ENCODE peak calls at places on chromosomes 1 and 21, in seven cellular contexts. L is pancreas, S is HCT116, Z is AG09309, W is left ventricle myocardium inferior, G is lower lobe of right lung, D is OCI-LY7. P is an unnamed sample.

GRCh38 chr1:232335261-232335660 is 294.7 kb downstream of the SIPA1L2 start:
- DNase-seq in D (no peak), Z (no peak), W (no peak), L (no peak), S (no peak), G (no peak), P (no peak)

GRCh38 chr1:63612564-63612963 is 19.4 kb downstream of the PGM1 start:
- DNase-seq in Z (no peak), G (no peak), S (no peak), L (no peak), W (no peak), D (no peak), P (no peak)

GRCh38 chr1:12495725-12496124 is 122.3 kb downstream of the DHRS3 start:
- DNase-seq in S (no peak), G (no peak), W (no peak), L (no peak), Z (no peak), D (no peak), P (no peak)

GRCh38 chr1:166695115-166695514 is 144.2 kb upstream of the POGK start:
- DNase-seq in Z (no peak), D (no peak), G (no peak), L (no peak), W (no peak), S (no peak), P (no peak)

GRCh38 chr1:201260648-201261311 is 22.5 kb upstream of the PKP1 start:
- DNase-seq in G (no peak), Z (no peak), D (no peak), L (peak; percentile 30), S (no peak), W (no peak), P (no peak)

GRCh38 chr1:26372039-26372438 is 511 bp downstream of the ZNF683 start:
- DNase-seq in D (no peak), Z (no peak), G (no peak), S (no peak), W (no peak), L (no peak), P (no peak)

GRCh38 chr1:2224621-2225020 is 3.5 kb upstream of the SKI start:
- DNase-seq in G (peak; percentile 48), D (no peak), Z (no peak), S (no peak), L (no peak), W (no peak), P (no peak)

GRCh38 chr1:193819376-193819775 is 633.0 kb upstream of the B3GALT2 start:
- DNase-seq in S (no peak), G (no peak), D (no peak), Z (no peak), W (no peak), L (no peak), P (no peak)

GRCh38 chr1:42639116-42639515 is 19.1 kb upstream of the PPIH start:
- DNase-seq in S (no peak), W (no peak), L (no peak), D (no peak), Z (no peak), G (no peak), P (no peak)

GRCh38 chr21:44304846-44305245 is 5.0 kb downstream of the PFKL start:
- DNase-seq in D (peak; percentile 72), Z (no peak), G (no peak), W (no peak), S (no peak), L (no peak), P (no peak)

GRCh38 chr21:46055863-46056281 is 42.0 kb upstream of the COL6A2 start:
- DNase-seq in G (peak; percentile 39), D (no peak), W (no peak), L (no peak), Z (no peak), S (no peak), P (no peak)

GRCh38 chr1:7648761-7649384 is 122.2 kb upstream of the VAMP3 start:
- DNase-seq in L (no peak), G (peak; percentile 87), S (no peak), D (no peak), W (peak; percentile 50), Z (no peak), P (no peak)

GRCh38 chr1:226187380-226187779 is 839 bp upstream of the ACBD3 start:
- DNase-seq in L (no peak), W (no peak), D (no peak), S (no peak), G (no peak), Z (no peak), P (no peak)

GRCh38 chr21:26966978-26967913 is at the start of gene ADAMTS5:
- DNase-seq in D (no peak), Z (peak; percentile 43), L (peak; percentile 59), W (peak; percentile 51), S (no peak), G (peak; percentile 47), P (no peak)

GRCh38 chr1:39427912-39428311 is 63.5 kb upstream of the BMP8A start:
- DNase-seq in W (no peak), L (no peak), S (no peak), Z (no peak), D (no peak), G (no peak), P (no peak)

GRCh38 chr1:55050283-55050682 is 10.9 kb downstream of the PCSK9 start:
- DNase-seq in Z (peak; percentile 35), D (no peak), W (no peak), S (no peak), L (no peak), G (no peak), P (no peak)

GRCh38 chr21:38297871-38298270 is 41.1 kb downstream of the KCNJ15 start:
- DNase-seq in Z (no peak), D (no peak), G (no peak), W (no peak), S (no peak), L (no peak), P (no peak)

GRCh38 chr1:46535063-46535462 is 16.4 kb downstream of the KNCN start:
- DNase-seq in L (no peak), S (peak; percentile 48), D (peak; percentile 32), W (no peak), Z (no peak), G (no peak), P (no peak)

GRCh38 chr21:20662523-20662922 is 335.7 kb upstream of the NCAM2 start:
- DNase-seq in D (no peak), L (no peak), S (no peak), G (no peak), Z (no peak), W (no peak), P (no peak)

GRCh38 chr1:63523738-63524137 is 413 bp downstream of the EFCAB7 start:
- DNase-seq in S (no peak), Z (no peak), G (no peak), L (no peak), W (no peak), D (peak; percentile 21), P (no peak)

GRCh38 chr1:226444901-226445300 is 37.0 kb upstream of the PARP1 start:
- DNase-seq in L (no peak), D (peak; percentile 97), G (no peak), W (no peak), S (no peak), Z (no peak), P (no peak)

GRCh38 chr1:29513357-29513756 is 277.0 kb downstream of the PTPRU start:
- DNase-seq in W (peak; percentile 22), Z (peak; percentile 40), G (no peak), S (peak; percentile 84), D (peak; percentile 45), L (no peak), P (peak; percentile 63)

GRCh38 chr1:246210751-246211150 is 296.3 kb downstream of the SMYD3 start:
- DNase-seq in L (no peak), D (no peak), S (no peak), W (no peak), G (no peak), Z (no peak), P (no peak)

GRCh38 chr1:26471498-26472329 is 526 bp upstream of the HMGN2 start:
- DNase-seq in D (no peak), G (peak; percentile 90), S (peak; percentile 31), L (peak; percentile 80), W (peak; percentile 65), Z (no peak), P (no peak)

GRCh38 chr21:38448619-38449186 is 49.6 kb downstream of the ERG start:
- DNase-seq in D (no peak), W (no peak), S (no peak), L (no peak), G (no peak), Z (no peak), P (no peak)

GRCh38 chr1:14850563-14850962 is 252.1 kb downstream of the KAZN start:
- DNase-seq in G (no peak), W (no peak), Z (no peak), S (peak; percentile 6), L (no peak), D (peak; percentile 67), P (no peak)

GRCh38 chr21:15242906-15243305 is 178.1 kb upstream of the NRIP1 start:
- DNase-seq in G (no peak), L (no peak), Z (no peak), D (no peak), S (no peak), W (no peak), P (no peak)
- H3K4me3 ChIP-seq in G (no peak overlapping the region), L (no peak overlapping the region), Z (no peak overlapping the region), D (no peak overlapping the region), S (no peak overlapping the region), W (no peak overlapping the region), P (no peak overlapping the region)

GRCh38 chr1:3819626-3820245 is 23.4 kb upstream of the LRRC47 start:
- DNase-seq in Z (no peak), D (no peak), S (no peak), L (peak; percentile 16), W (no peak), G (peak; percentile 8), P (no peak)
- TF ChIP-seq CTCF in Z (no peak), D (no peak), S (no peak), L (no peak), W (no peak), G (no peak), P (no peak)

GRCh38 chr21:16353764-16354163 is 624.0 kb downstream of the USP25 start:
- DNase-seq in W (no peak), G (no peak), D (no peak), L (no peak), S (no peak), Z (no peak), P (no peak)
- H3K4me3 ChIP-seq in W (no peak overlapping the region), G (no peak overlapping the region), D (no peak overlapping the region), L (no peak overlapping the region), S (no peak overlapping the region), Z (no peak overlapping the region), P (no peak overlapping the region)

DNA sequence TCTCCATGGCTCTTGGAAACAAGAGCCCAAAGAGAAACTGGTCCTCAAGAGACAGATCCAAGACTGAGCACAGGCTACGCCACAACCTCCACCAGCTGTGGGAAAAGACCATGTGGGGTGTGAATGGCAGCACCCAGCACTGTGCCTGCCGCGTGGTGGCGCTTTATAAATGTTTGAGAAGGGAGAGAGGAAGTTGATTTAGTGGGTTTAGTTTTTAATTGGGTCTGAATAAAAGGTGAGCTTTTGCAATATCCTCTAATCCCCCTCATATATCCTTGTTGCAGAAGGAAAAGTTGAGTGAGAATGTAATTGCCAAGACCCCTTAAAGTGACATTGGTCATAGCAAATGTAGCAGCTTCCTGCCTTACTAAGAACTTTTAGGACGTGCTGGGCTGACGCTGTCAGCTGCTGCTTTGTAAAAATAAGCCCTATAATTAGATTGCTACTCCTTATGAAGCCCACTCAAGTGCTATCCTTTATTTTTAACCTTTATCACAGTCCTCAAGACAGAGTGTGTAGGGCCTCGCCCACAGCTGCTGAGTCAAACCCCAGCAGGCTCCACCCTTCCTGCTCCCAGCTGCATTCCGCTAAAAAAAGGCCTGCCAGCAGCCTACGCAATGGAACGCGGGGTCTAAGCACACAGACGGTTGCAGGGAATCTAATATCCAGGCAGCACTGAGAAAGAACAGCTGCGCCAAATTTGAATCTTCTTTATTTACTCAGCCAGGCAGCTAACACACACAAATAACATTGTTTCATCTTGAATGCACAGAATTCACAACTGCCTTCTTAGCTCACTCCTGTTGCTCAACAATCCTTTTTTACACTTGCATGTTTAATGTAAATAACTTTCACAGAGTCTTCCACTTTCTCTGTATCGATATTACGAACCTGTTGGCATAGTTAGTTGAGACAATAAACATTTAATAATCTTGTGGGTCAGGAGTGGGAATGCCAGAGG is 47.3 kb upstream of the PRDX6 start:
- DNase-seq in G (peak; percentile 85), S (peak; percentile 40), D (peak; percentile 75), L (peak; percentile 83), Z (peak; percentile 73), W (peak; percentile 88), P (peak; percentile 84)
- TF ChIP-seq CTCF in G (peak; percentile 59), S (no peak), D (peak; percentile 96), L (peak; percentile 42), Z (peak; percentile 74), W (peak; percentile 69), P (peak; percentile 74)

P was measured in HFF-Myc.